ENCODE peak calls at places on chromosomes 13 and 19, in five cellular contexts. B is pancreas, F is Caco-2, J is HAP-1, C is SJSA1. O is an unnamed sample. For H3K4me1, the result is how much of the 10 kb centered on the place peaks cover.

GRCh38 chr13:112859817-112860190 is 109.2 kb upstream of the MCF2L start:
- DNase-seq in F (no peak), B (no peak), C (no peak), J (no peak), O (peak)

GRCh38 chr19:54029930-54030490 is 33.7 kb downstream of the VSTM1 start:
- DNase-seq in C (peak), F (peak), J (peak), B (peak), O (peak)

GRCh38 chr13:93309886-93310520 is 83.4 kb downstream of the GPC6 start:
- DNase-seq in B (no peak), C (no peak), F (no peak), J (peak), O (no peak)

GRCh38 chr13:21075303-21076264 is 14.2 kb upstream of the LATS2 start:
- DNase-seq in F (no peak), J (peak), B (no peak), C (no peak), O (no peak)

GRCh38 chr19:21698215-21698614 is 69.2 kb downstream of the ZNF100 start:
- DNase-seq in J (no peak), B (no peak), C (no peak), F (no peak), O (no peak)

GRCh38 chr19:29022165-29022564 is 190.8 kb downstream of the UQCRFS1 start:
- DNase-seq in B (no peak), C (no peak), J (no peak), F (no peak), O (no peak)

GRCh38 chr19:3178377-3178972 is at the start of gene S1PR4:
- DNase-seq in C (peak), F (no peak), B (no peak), J (no peak), O (no peak)

GRCh38 chr19:33449799-33450198 is 71.8 kb downstream of the PEPD start:
- DNase-seq in F (no peak), J (no peak), B (no peak), C (no peak), O (no peak)

GRCh38 chr19:42325896-42326771 is 699 bp downstream of the MEGF8 start:
- DNase-seq in F (peak), B (peak), J (peak), C (no peak), O (no peak)

GRCh38 chr13:36329355-36329754 is 16.8 kb downstream of the SPART start:
- DNase-seq in F (no peak), C (no peak), J (no peak), B (no peak), O (no peak)

GRCh38 chr13:60869941-60870613 is 473.1 kb downstream of the TDRD3 start:
- DNase-seq in J (no peak), B (no peak), C (no peak), F (no peak), O (no peak)

GRCh38 chr13:99893567-99893966 is 78.0 kb downstream of the ZIC5 start:
- DNase-seq in F (no peak), J (no peak), C (peak), B (no peak), O (no peak)

GRCh38 chr13:40895715-40896184 is 106.3 kb downstream of the SLC25A15 start:
- DNase-seq in F (peak), C (no peak), J (no peak), B (no peak), O (no peak)

GRCh38 chr13:107803822-107804495 is 411.4 kb downstream of the LIG4 start:
- DNase-seq in J (no peak), F (no peak), B (no peak), C (no peak), O (no peak)

GRCh38 chr13:75762066-75762937 is 126.2 kb downstream of the LMO7 start:
- DNase-seq in F (peak), J (no peak), B (no peak), C (no peak), O (peak)

GRCh38 chr19:55005684-55006488 is 32.2 kb downstream of the GP6 start:
- DNase-seq in B (no peak), C (no peak), J (peak), F (peak), O (peak)

GRCh38 chr13:114025432-114026127 is 51.7 kb upstream of the C13orf46 start:
- DNase-seq in C (no peak), F (no peak), B (no peak), J (no peak), O (no peak)

GRCh38 chr19:412356-413355 is 3.7 kb upstream of the C2CD4C start:
- DNase-seq in J (peak), B (no peak), C (no peak), F (no peak), O (no peak)

DNA sequence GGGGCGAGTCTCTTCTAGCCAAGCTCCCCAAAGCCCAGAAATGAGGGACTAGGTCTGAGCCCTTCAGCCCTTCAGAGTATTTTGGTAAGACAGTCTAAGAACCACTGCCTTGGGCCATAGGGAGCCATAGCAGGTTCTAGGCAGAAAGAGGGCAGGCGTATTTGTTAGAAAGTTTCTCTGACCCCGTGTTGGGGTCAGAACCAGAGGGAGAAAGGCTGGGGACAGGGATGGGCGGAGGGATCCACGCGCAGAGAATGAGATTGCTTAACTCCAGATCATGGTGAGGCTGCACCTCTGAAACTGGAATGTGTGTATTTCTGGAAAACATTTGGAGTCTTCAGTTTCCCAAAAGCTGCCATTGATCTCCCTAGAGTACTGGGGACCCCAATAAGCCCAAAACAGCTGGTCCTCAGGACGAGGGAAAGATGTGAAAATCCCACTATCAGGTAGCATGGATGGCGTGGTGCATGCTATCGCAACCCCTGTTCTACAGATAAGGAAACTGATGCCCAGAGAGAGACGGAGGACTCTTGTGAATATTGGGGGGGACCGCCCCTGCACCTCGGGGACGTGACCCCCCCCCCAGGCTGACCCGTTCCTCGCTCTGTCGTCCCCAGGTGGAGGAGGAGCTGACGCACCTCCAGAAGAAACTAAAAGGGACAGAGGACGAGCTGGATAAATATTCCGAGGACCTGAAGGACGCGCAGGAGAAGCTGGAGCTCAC is 703 bp upstream of the TPM4 start:
- DNase-seq in B (no peak), C (no peak), F (no peak), J (no peak), O (no peak)
- H3K4me1 ChIP-seq in B (under half), C (under half), F (under half), J (under half), O (under half)

DNA sequence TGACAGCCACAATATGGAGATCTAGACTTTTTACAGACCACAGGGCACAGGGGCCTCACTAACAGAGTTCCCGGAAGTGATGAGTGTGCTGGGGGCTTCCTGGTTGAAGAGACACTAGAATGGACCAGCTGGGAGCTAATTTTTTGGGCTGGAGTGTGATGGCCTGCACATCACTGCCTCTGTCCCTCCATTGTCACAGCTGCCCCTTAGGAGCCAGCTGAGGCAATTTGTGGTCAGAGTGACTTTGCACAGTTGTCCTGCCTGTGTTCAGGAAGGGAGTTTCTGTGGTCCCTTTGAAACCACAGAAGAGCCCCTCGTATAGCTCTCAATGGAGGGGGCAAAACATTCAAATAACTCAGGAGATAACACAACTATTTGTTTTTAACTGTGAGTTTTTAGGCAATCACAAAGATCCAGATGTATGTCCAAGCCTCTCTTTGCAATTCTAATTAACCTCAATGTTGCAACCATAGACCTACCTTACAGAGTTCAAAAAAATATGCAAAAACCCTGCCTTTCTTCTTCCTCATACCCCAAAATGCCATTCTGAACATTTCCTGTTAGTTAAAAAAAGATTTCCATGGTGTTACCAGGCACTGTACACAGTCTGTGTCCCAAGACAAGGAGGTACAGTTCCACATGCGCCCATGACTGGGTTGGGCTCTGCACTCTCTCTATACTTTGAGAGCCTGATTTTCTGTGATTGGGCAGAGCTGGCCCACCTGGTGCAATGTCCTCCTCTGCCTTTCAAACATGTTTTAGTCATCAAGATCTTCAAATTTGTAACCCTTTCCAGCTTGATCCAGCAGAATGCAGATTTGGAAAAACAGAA is 2.4 kb downstream of the ALOX5AP start:
- DNase-seq in C (no peak), J (no peak), F (no peak), B (no peak), O (no peak)
- H3K4me1 ChIP-seq in C (under half), J (under half), F (under half), B (under half), O (half or more)

GRCh38 chr19:18488838-18489626 is 32.8 kb downstream of the ELL start:
- DNase-seq in F (peak), C (no peak), J (peak), B (peak), O (no peak)

GRCh38 chr19:18487576-18488402 is 34.1 kb downstream of the ELL start:
- DNase-seq in B (no peak), C (no peak), J (no peak), F (no peak), O (peak)

GRCh38 chr19:18486746-18487145 is 35.1 kb downstream of the ELL start:
- DNase-seq in J (no peak), C (no peak), F (no peak), B (no peak), O (no peak)

GRCh38 chr19:18489627-18490184 is 32.2 kb downstream of the ELL start:
- DNase-seq in B (no peak), C (no peak), F (no peak), J (no peak), O (no peak)

GRCh38 chr19:18488403-18488723 is 33.5 kb downstream of the ELL start:
- DNase-seq in B (no peak), J (no peak), F (no peak), C (peak), O (no peak)
- H3K4me1 ChIP-seq in B (under half), J (under half), F (under half), C (under half), O (under half)

GRCh38 chr19:58279925-58280316 is 1.2 kb downstream of the ZNF8 start:
- DNase-seq in F (no peak), J (no peak), C (no peak), B (no peak), O (no peak)
- H3K4me1 ChIP-seq in F (under half), J (under half), C (under half), B (under half), O (under half)

DNA sequence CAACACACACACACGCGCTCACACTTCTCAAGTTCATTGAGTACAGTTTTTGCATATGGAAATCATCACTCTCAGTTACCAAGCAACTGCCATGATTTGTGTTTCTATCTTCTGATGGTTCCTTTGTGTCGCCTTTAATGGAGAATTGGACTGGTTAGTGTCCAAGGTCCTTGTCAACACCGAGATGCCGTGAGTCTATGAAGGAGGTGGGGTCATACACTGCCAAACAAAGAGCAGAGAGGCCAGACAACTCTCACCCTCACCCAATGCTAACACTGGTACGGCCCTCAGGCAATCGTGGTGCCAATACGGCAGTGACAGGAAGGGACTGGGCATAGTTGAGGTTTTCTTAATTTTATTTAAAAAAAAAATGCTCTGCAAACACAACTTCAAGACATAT is 9.6 kb upstream of the SERP2 start:
- DNase-seq in F (no peak), C (no peak), J (no peak), B (no peak), O (no peak)
- H3K4me1 ChIP-seq in F (half or more), C (half or more), J (under half), B (under half), O (half or more)

GRCh38 chr19:18741124-18741493 is 50.0 kb downstream of the COMP start:
- DNase-seq in J (no peak), F (no peak), C (no peak), B (no peak), O (no peak)

GRCh38 chr19:18742838-18743237 is 48.3 kb downstream of the COMP start:
- DNase-seq in J (no peak), C (no peak), F (no peak), B (no peak), O (no peak)

GRCh38 chr19:18743281-18743825 is 47.8 kb downstream of the COMP start:
- DNase-seq in C (no peak), B (peak), J (no peak), F (peak), O (no peak)

GRCh38 chr19:18742324-18742723 is 48.8 kb downstream of the COMP start:
- DNase-seq in F (no peak), B (no peak), C (no peak), J (no peak), O (no peak)

DNA sequence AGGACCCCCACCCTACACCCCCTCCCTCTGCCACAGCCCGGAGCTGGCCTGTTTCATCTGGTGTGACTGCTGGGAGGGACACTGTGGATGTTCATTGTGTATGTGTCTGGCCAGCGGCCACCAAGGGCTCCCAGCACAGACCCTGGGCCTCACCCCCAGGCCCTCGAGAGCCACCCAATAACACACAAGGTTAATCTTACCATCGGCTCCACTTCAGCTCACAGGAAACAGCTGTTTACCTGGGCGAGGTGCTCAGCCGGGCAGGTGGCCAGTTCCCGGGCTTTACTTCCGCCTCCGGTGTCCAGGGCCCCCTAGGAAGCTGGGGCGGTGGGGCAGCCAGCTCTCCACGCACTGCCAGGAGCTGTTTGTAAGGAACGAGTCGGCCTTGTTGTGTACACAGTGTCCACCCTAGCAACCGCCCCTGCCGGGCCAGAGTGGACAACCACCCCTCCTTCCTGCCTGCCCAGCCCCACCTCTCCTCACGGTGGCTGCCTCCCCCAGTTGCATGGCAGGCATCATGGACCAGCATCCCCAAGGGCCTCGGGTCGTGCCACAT is 49.5 kb downstream of the COMP start:
- DNase-seq in F (no peak), C (no peak), B (peak), J (no peak), O (peak)
- H3K4me1 ChIP-seq in F (half or more), C (under half), B (under half), J (under half), O (under half)

DNA sequence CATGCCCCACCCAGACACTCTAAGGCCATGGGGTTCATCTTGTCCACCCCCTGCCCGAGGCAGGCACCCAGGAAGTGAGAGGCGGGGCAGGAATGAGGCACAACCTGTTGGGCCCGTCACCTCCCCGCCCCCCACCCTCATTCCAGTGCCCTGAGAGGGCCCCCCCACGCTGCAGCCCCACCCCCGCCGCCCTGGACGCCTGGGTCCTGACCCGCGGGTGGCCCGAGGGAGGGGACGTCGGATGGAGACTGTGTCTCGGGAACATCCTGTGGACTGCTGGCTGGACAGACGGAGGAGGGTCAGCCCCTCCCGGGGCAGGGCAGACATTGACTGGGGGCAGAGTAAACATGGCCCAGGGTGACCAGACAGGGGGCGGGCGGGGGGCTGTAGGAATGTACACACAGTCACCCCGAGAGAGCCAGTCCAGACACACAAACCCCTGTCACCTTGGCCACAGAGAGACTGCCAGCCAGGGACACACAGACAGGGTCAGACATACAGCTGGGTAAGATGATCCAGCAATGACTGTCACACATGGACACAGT is 7.4 kb upstream of the JUNB start:
- DNase-seq in J (no peak), C (peak), F (peak), B (no peak), O (peak)
- H3K4me1 ChIP-seq in J (under half), C (half or more), F (under half), B (under half), O (half or more)

O was measured in PC-9.